ENCODE peak calls at places on chromosomes 11 and 22, in seven cellular contexts. F, R, J, S, O, L and U are unnamed samples.

GRCh38 chr11:12008790-12009616 is 577 bp upstream of the DKK3 start:
- DNase-seq in F (no peak), R (no peak), J (no peak), S (peak), O (peak), L (no peak), U (peak)

GRCh38 chr11:69447786-69448185 is 33.7 kb upstream of the LINC01488 start:
- DNase-seq in F (no peak), R (no peak), J (no peak), S (no peak), O (peak), L (no peak), U (no peak)

GRCh38 chr11:46521947-46522681 is 71.7 kb downstream of the AMBRA1 start:
- DNase-seq in F (no peak), R (no peak), J (no peak), S (no peak), O (no peak), L (no peak), U (peak)

GRCh38 chr11:6474423-6474792 is 667 bp upstream of the TRIM3 start:
- DNase-seq in F (no peak), R (no peak), J (no peak), S (no peak), O (no peak), L (no peak), U (no peak)

GRCh38 chr11:132490976-132491375 is 1041.3 kb downstream of the OPCML start:
- DNase-seq in F (no peak), R (no peak), J (no peak), S (no peak), O (no peak), L (no peak), U (no peak)

GRCh38 chr11:116240661-116241060 is 532.1 kb downstream of the BUD13 start:
- DNase-seq in F (no peak), R (no peak), J (no peak), S (no peak), O (no peak), L (no peak), U (peak)

GRCh38 chr11:69001301-69002081 is 11.6 kb downstream of the MRGPRF start:
- DNase-seq in F (no peak), R (no peak), J (no peak), S (no peak), O (peak), L (no peak), U (no peak)

GRCh38 chr22:21816787-21817496 is 50.5 kb downstream of the MAPK1 start:
- DNase-seq in F (peak), R (peak), J (peak), S (no peak), O (no peak), L (no peak), U (peak)

DNA sequence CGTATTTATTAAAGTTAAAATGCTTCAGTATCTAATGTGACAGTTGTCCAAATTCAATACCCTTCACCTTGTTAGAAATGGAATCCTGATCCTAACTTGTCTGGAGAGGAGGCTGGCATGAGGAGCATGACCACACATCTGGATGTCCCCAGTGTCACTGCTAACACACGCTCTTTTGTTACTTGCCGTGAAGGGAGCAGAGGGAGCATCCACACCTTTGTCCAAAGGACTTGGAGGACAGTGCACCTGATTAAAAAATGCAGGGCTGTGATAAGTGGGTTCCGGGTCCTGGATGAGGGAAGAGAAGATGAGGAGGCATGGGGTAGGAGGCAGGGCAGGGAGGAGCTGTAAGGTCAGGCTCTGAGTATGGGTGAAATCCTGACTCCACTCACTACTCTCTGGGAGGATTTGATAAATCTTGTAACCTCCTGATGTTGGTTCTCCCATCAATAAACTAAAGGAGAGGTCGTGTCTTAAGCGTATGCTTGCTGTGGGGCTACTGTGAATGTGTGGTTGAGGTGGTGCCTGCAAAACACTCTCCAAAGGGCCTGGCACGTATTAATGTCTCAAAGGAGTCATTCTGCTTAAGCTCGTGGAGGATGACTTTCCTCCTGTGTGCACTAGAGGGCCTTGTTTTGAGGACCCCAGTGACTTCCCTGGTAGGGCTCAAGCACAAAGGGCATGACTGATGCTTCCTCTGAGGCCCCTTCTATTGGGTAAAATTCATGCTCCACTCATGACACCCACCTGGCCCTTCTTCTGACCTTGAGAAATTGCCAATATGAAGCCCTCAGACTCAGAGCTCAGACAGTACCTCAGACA is 16.8 kb upstream of the IGLL5 start:
- DNase-seq in F (no peak), R (no peak), J (peak), S (no peak), O (no peak), L (no peak), U (no peak)
- TF ChIP-seq CTCF in F (no peak), R (peak), J (peak), S (peak), O (no peak), L (no peak), U (peak)

DNA sequence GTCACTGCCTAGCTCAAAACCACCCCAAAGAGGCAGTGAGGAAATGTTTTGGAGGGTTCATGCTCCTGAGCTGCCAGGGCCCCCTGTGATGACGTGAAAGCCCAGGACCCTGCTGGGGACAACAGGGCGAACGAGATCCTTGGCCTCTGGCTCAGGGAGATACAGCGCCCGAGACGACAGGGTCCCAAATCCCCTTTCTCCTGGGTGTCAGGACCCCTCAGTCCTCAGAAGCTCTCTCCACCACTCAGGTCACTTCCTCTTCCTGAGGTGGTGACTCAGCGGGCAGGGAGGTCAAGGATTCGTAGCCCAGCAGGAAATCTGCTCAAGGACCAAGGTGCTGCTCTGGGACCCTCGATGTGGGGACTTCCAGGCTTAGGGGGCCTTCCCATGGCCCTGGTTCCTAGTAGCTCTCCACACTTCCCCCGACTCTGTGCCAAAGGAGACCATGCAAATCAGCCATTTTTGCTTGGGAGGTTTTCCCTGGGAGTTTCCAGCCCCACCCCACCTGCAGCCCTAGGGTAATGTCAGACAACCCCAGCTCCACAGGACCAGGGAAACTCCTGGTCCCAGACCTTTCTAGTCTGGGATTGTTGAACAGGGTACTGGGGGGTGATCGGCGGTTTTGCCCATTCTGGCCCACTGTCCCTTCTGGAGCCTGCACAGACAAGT is 12.8 kb downstream of the BCL9L start:
- DNase-seq in F (no peak), R (no peak), J (peak), S (no peak), O (no peak), L (no peak), U (no peak)
- H3K4me3 ChIP-seq in F (no peak), R (peak), J (peak), S (no peak), O (no peak), L (no peak), U (no peak)

GRCh38 chr22:22929381-22930221 is 42.0 kb downstream of the IGLL5 start:
- DNase-seq in F (no peak), R (no peak), J (peak), S (no peak), O (no peak), L (no peak), U (no peak)

GRCh38 chr22:22932512-22932941 is 44.9 kb downstream of the IGLL5 start:
- DNase-seq in F (no peak), R (no peak), J (peak), S (no peak), O (no peak), L (no peak), U (no peak)

GRCh38 chr22:22930222-22930497 is 42.5 kb downstream of the IGLL5 start:
- DNase-seq in F (no peak), R (no peak), J (no peak), S (no peak), O (no peak), L (no peak), U (no peak)

GRCh38 chr22:22931557-22932270 is 44.1 kb downstream of the IGLL5 start:
- DNase-seq in F (no peak), R (no peak), J (peak), S (no peak), O (no peak), L (no peak), U (no peak)

GRCh38 chr22:22930571-22931556 is 43.2 kb downstream of the IGLL5 start:
- DNase-seq in F (no peak), R (no peak), J (peak), S (no peak), O (no peak), L (no peak), U (no peak)
- TF ChIP-seq CTCF in F (no peak), R (no peak), J (no peak), S (no peak), O (no peak), L (no peak), U (no peak)

GRCh38 chr11:118437046-118437735 is 899 bp downstream of the KMT2A start:
- DNase-seq in F (no peak), R (no peak), J (peak), S (peak), O (peak), L (peak), U (no peak)
- H3K4me3 ChIP-seq in F (peak), R (peak), J (peak), S (peak), O (peak), L (peak), U (peak)

GRCh38 chr11:67303132-67303988 is at the start of gene SSH3:
- DNase-seq in F (no peak), R (no peak), J (no peak), S (peak), O (peak), L (peak), U (peak)
- TF ChIP-seq CTCF in F (no peak), R (no peak), J (no peak), S (no peak), O (no peak), L (no peak), U (no peak)

GRCh38 chr11:73383249-73384126 is 7.3 kb downstream of the RELT start:
- DNase-seq in F (no peak), R (no peak), J (peak), S (no peak), O (no peak), L (no peak), U (peak)
- H3K4me3 ChIP-seq in F (no peak), R (no peak), J (peak), S (no peak), O (no peak), L (no peak), U (no peak)

GRCh38 chr11:23653071-23653675 is 792.9 kb upstream of the CCDC179 start:
- DNase-seq in F (no peak), R (no peak), J (no peak), S (no peak), O (no peak), L (no peak), U (no peak)
- TF ChIP-seq CTCF in F (no peak), R (no peak), J (no peak), S (no peak), O (no peak), L (no peak), U (no peak)